ENCODE peak calls at places on chromosomes 5 and 9, in seven cellular contexts. One of them, this sample, is unnamed.

GRCh38 chr9:136438909-136439549 is 616 bp downstream of the INPP5E start:
- DNase-seq in psoas muscle: no peak
- DNase-seq in astrocyte of the spinal cord: peak; percentile 21
- DNase-seq in adrenal gland: no peak
- DNase-seq in nephron progenitor cell: peak; percentile 56
- DNase-seq in tibial nerve: no peak
- DNase-seq in brain microvascular endothelial cell: peak; percentile 14
- DNase-seq in this sample: no peak

GRCh38 chr5:83145241-83145640 is 67.9 kb downstream of the XRCC4 start:
- DNase-seq in psoas muscle: no peak
- DNase-seq in astrocyte of the spinal cord: no peak
- DNase-seq in adrenal gland: no peak
- DNase-seq in nephron progenitor cell: no peak
- DNase-seq in tibial nerve: no peak
- DNase-seq in brain microvascular endothelial cell: no peak
- DNase-seq in this sample: no peak

GRCh38 chr9:115133649-115134048 is 15.7 kb upstream of the TNC start:
- DNase-seq in psoas muscle: no peak
- DNase-seq in astrocyte of the spinal cord: peak; percentile 75
- DNase-seq in adrenal gland: no peak
- DNase-seq in nephron progenitor cell: no peak
- DNase-seq in tibial nerve: no peak
- DNase-seq in brain microvascular endothelial cell: peak; percentile 63
- DNase-seq in this sample: no peak

GRCh38 chr5:149228610-149229297 is 42.9 kb upstream of the AFAP1L1 start:
- DNase-seq in psoas muscle: no peak
- DNase-seq in astrocyte of the spinal cord: peak; percentile 88
- DNase-seq in adrenal gland: peak; percentile 75
- DNase-seq in nephron progenitor cell: no peak
- DNase-seq in tibial nerve: no peak
- DNase-seq in brain microvascular endothelial cell: peak; percentile 67
- DNase-seq in this sample: no peak

GRCh38 chr5:53994148-53994547 is 316.2 kb downstream of the ARL15 start:
- DNase-seq in psoas muscle: no peak
- DNase-seq in astrocyte of the spinal cord: peak; percentile 57
- DNase-seq in adrenal gland: no peak
- DNase-seq in nephron progenitor cell: no peak
- DNase-seq in tibial nerve: no peak
- DNase-seq in brain microvascular endothelial cell: no peak
- DNase-seq in this sample: peak; percentile 14

GRCh38 chr9:72883867-72884266 is 69.0 kb downstream of the ALDH1A1 start:
- DNase-seq in psoas muscle: no peak
- DNase-seq in astrocyte of the spinal cord: no peak
- DNase-seq in adrenal gland: no peak
- DNase-seq in nephron progenitor cell: no peak
- DNase-seq in tibial nerve: no peak
- DNase-seq in brain microvascular endothelial cell: no peak
- DNase-seq in this sample: no peak

GRCh38 chr5:87002485-87002884 is 265.2 kb upstream of the RASA1 start:
- DNase-seq in psoas muscle: no peak
- DNase-seq in astrocyte of the spinal cord: no peak
- DNase-seq in adrenal gland: no peak
- DNase-seq in nephron progenitor cell: no peak
- DNase-seq in tibial nerve: no peak
- DNase-seq in brain microvascular endothelial cell: peak; percentile 31
- DNase-seq in this sample: peak; percentile 94

GRCh38 chr9:127067603-127068220 is 54.7 kb downstream of the ANGPTL2 start:
- DNase-seq in psoas muscle: no peak
- DNase-seq in astrocyte of the spinal cord: no peak
- DNase-seq in adrenal gland: no peak
- DNase-seq in nephron progenitor cell: no peak
- DNase-seq in tibial nerve: no peak
- DNase-seq in brain microvascular endothelial cell: no peak
- DNase-seq in this sample: no peak

GRCh38 chr9:129887210-129888084 is 52.2 kb downstream of the USP20 start:
- DNase-seq in psoas muscle: no peak
- DNase-seq in astrocyte of the spinal cord: peak; percentile 52
- DNase-seq in adrenal gland: no peak
- DNase-seq in nephron progenitor cell: no peak
- DNase-seq in tibial nerve: no peak
- DNase-seq in brain microvascular endothelial cell: peak; percentile 73
- DNase-seq in this sample: no peak

GRCh38 chr9:117768740-117769400 is 64.7 kb downstream of the TLR4 start:
- DNase-seq in psoas muscle: no peak
- DNase-seq in astrocyte of the spinal cord: no peak
- DNase-seq in adrenal gland: no peak
- DNase-seq in nephron progenitor cell: no peak
- DNase-seq in tibial nerve: no peak
- DNase-seq in brain microvascular endothelial cell: no peak
- DNase-seq in this sample: no peak

GRCh38 chr5:8601831-8602354 is 732.9 kb downstream of the MTRR start:
- DNase-seq in psoas muscle: no peak
- DNase-seq in astrocyte of the spinal cord: no peak
- DNase-seq in adrenal gland: no peak
- DNase-seq in nephron progenitor cell: no peak
- DNase-seq in tibial nerve: no peak
- DNase-seq in brain microvascular endothelial cell: peak; percentile 36
- DNase-seq in this sample: no peak

GRCh38 chr5:87027570-87027969 is 240.1 kb upstream of the RASA1 start:
- DNase-seq in psoas muscle: no peak
- DNase-seq in astrocyte of the spinal cord: no peak
- DNase-seq in adrenal gland: no peak
- DNase-seq in nephron progenitor cell: no peak
- DNase-seq in tibial nerve: no peak
- DNase-seq in brain microvascular endothelial cell: no peak
- DNase-seq in this sample: no peak

GRCh38 chr9:116870566-116870965 is 183.5 kb downstream of the TRIM32 start:
- DNase-seq in psoas muscle: no peak
- DNase-seq in astrocyte of the spinal cord: no peak
- DNase-seq in adrenal gland: no peak
- DNase-seq in nephron progenitor cell: no peak
- DNase-seq in tibial nerve: no peak
- DNase-seq in brain microvascular endothelial cell: no peak
- DNase-seq in this sample: no peak

GRCh38 chr5:147821791-147822190 is 9.7 kb downstream of the SPINK1 start:
- DNase-seq in psoas muscle: no peak
- DNase-seq in astrocyte of the spinal cord: no peak
- DNase-seq in adrenal gland: no peak
- DNase-seq in nephron progenitor cell: no peak
- DNase-seq in tibial nerve: no peak
- DNase-seq in brain microvascular endothelial cell: no peak
- DNase-seq in this sample: no peak

GRCh38 chr5:148090780-148091221 is 27.0 kb downstream of the SPINK5 start:
- DNase-seq in psoas muscle: no peak
- DNase-seq in astrocyte of the spinal cord: no peak
- DNase-seq in adrenal gland: no peak
- DNase-seq in nephron progenitor cell: no peak
- DNase-seq in tibial nerve: no peak
- DNase-seq in brain microvascular endothelial cell: no peak
- DNase-seq in this sample: peak; percentile 31

GRCh38 chr9:93098236-93098946 is 2.4 kb downstream of the CARD19 start:
- DNase-seq in psoas muscle: peak; percentile 94
- DNase-seq in astrocyte of the spinal cord: peak; percentile 98
- DNase-seq in adrenal gland: peak; percentile 96
- DNase-seq in nephron progenitor cell: no peak
- DNase-seq in tibial nerve: peak; percentile 65
- DNase-seq in brain microvascular endothelial cell: peak; percentile 94
- DNase-seq in this sample: peak; percentile 93

GRCh38 chr9:7094052-7094451 is 336.3 kb downstream of the KDM4C start:
- DNase-seq in psoas muscle: no peak
- DNase-seq in astrocyte of the spinal cord: peak; percentile 24
- DNase-seq in adrenal gland: no peak
- DNase-seq in nephron progenitor cell: no peak
- DNase-seq in tibial nerve: no peak
- DNase-seq in brain microvascular endothelial cell: peak; percentile 33
- DNase-seq in this sample: no peak

GRCh38 chr9:110213413-110214044 is 5.6 kb upstream of the C9orf152 start:
- DNase-seq in psoas muscle: no peak
- DNase-seq in astrocyte of the spinal cord: no peak
- DNase-seq in adrenal gland: no peak
- DNase-seq in nephron progenitor cell: no peak
- DNase-seq in tibial nerve: no peak
- DNase-seq in brain microvascular endothelial cell: no peak
- DNase-seq in this sample: no peak

GRCh38 chr5:88674262-88675158 is 208.5 kb downstream of the MEF2C start:
- DNase-seq in psoas muscle: no peak
- DNase-seq in astrocyte of the spinal cord: peak; percentile 75
- DNase-seq in adrenal gland: peak; percentile 66
- DNase-seq in nephron progenitor cell: peak; percentile 62
- DNase-seq in tibial nerve: no peak
- DNase-seq in brain microvascular endothelial cell: no peak
- DNase-seq in this sample: no peak

GRCh38 chr9:84857224-84857623 is 187.7 kb downstream of the NTRK2 start:
- DNase-seq in psoas muscle: no peak
- DNase-seq in astrocyte of the spinal cord: no peak
- DNase-seq in adrenal gland: no peak
- DNase-seq in nephron progenitor cell: no peak
- DNase-seq in tibial nerve: no peak
- DNase-seq in brain microvascular endothelial cell: no peak
- DNase-seq in this sample: no peak

GRCh38 chr9:105246656-105247162 is 2.3 kb downstream of the SLC44A1 start:
- DNase-seq in psoas muscle: no peak
- DNase-seq in astrocyte of the spinal cord: no peak
- DNase-seq in adrenal gland: no peak
- DNase-seq in nephron progenitor cell: no peak
- DNase-seq in tibial nerve: no peak
- DNase-seq in brain microvascular endothelial cell: no peak
- DNase-seq in this sample: no peak

GRCh38 chr9:105245720-105246161 is 1.3 kb downstream of the SLC44A1 start:
- DNase-seq in psoas muscle: no peak
- DNase-seq in astrocyte of the spinal cord: no peak
- DNase-seq in adrenal gland: no peak
- DNase-seq in nephron progenitor cell: no peak
- DNase-seq in tibial nerve: no peak
- DNase-seq in brain microvascular endothelial cell: no peak
- DNase-seq in this sample: no peak

GRCh38 chr9:105244274-105244995 is at the start of gene SLC44A1:
- DNase-seq in psoas muscle: peak; percentile 99
- DNase-seq in astrocyte of the spinal cord: peak; percentile 97
- DNase-seq in adrenal gland: peak; percentile 97
- DNase-seq in nephron progenitor cell: peak; percentile 94
- DNase-seq in tibial nerve: peak; percentile 95
- DNase-seq in brain microvascular endothelial cell: peak; percentile 89
- DNase-seq in this sample: peak; percentile 74

GRCh38 chr9:105243935-105244273 is 547 bp upstream of the SLC44A1 start:
- DNase-seq in psoas muscle: no peak
- DNase-seq in astrocyte of the spinal cord: no peak
- DNase-seq in adrenal gland: no peak
- DNase-seq in nephron progenitor cell: no peak
- DNase-seq in tibial nerve: no peak
- DNase-seq in brain microvascular endothelial cell: no peak
- DNase-seq in this sample: no peak

DNA sequence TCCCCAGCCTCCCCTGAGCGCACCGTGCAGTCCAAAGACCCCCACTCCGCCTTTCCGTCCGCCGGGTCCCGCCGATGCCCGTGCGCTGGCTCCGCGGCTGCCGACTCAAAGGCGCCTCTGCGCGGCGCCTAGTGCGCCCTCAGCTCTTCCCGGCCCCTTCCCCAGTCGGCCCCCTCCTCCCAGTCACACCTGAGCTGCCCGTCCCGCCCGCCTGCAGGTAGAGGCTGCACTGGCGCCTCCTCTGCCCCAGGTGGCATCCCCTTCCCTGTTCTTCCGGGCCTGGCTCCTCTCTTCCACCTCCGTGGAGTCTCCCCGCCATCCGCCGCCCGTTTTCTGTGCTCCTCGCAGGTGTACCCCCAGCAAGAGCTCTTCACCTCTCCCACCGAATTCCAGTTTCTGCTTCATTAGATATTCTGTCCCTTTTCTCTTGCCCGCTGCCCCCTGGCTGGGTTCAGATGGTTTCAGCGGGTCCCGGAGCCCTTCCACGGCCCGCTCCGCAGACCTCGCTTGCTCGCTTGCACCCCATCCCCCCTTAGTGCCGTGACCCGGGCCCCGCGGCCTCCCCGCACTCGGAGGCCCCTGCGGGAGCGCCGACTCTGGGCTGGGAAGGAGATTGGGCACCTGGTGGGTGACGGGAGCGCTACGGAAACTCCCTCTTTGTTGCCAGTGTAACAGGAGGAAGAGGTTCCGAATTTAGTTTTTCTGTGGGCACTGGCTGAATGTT is 707 bp downstream of the SLC44A1 start:
- DNase-seq in psoas muscle: peak; percentile 43
- DNase-seq in astrocyte of the spinal cord: no peak
- DNase-seq in adrenal gland: peak; percentile 62
- DNase-seq in nephron progenitor cell: peak; percentile 56
- DNase-seq in tibial nerve: no peak
- DNase-seq in brain microvascular endothelial cell: no peak
- DNase-seq in this sample: no peak
- TF ChIP-seq CTCF in psoas muscle: no peak
- TF ChIP-seq CTCF in astrocyte of the spinal cord: peak; percentile 23
- TF ChIP-seq CTCF in adrenal gland: peak; percentile 15
- TF ChIP-seq CTCF in nephron progenitor cell: no peak
- TF ChIP-seq CTCF in tibial nerve: no peak
- TF ChIP-seq CTCF in brain microvascular endothelial cell: peak; percentile 26
- TF ChIP-seq CTCF in this sample: no peak

GRCh38 chr5:176361437-176362097 is at the start of gene KIAA1191:
- DNase-seq in psoas muscle: peak; percentile 96
- DNase-seq in astrocyte of the spinal cord: peak; percentile 89
- DNase-seq in adrenal gland: peak; percentile 93
- DNase-seq in nephron progenitor cell: peak; percentile 92
- DNase-seq in tibial nerve: peak; percentile 86
- DNase-seq in brain microvascular endothelial cell: peak; percentile 94
- DNase-seq in this sample: peak; percentile 60
- TF ChIP-seq CTCF in psoas muscle: no peak
- TF ChIP-seq CTCF in astrocyte of the spinal cord: peak; percentile 25
- TF ChIP-seq CTCF in adrenal gland: no peak
- TF ChIP-seq CTCF in nephron progenitor cell: no peak
- TF ChIP-seq CTCF in tibial nerve: peak; percentile 12
- TF ChIP-seq CTCF in brain microvascular endothelial cell: peak; percentile 36
- TF ChIP-seq CTCF in this sample: peak; percentile 15

DNA sequence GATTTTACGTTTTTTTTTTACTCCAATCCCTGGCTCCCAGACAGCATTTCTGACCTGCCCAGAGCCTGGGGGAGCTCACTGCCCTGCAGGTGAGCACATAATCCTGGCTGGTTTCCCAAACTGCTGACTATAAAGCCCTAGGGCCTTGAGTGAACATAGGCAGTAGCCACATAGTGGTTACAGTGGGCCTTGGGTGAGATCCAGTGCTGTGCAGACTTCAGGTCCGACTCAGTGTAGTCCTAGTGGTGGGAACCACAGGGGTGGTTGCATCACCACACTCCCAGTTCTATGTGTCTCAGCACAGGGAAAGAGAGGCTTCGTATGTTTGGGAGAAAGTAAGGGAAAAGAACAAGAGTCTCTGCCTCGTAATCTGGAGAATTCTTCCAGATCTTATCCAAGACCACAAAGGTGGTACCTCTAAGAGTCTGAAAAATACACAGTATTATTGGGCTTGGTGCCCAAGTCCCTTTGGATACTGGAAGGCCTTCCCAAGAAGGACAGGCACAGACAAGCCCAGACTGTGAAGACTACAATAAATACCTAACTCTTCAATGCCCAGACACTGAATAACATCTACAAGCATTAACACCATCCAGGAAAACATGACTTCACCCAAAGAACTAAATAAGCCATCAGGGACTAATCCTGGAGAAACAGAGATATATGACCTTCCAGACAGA is 89.4 kb downstream of the TSSK1B start:
- DNase-seq in psoas muscle: no peak
- DNase-seq in astrocyte of the spinal cord: peak; percentile 86
- DNase-seq in adrenal gland: no peak
- DNase-seq in nephron progenitor cell: no peak
- DNase-seq in tibial nerve: no peak
- DNase-seq in brain microvascular endothelial cell: no peak
- DNase-seq in this sample: peak; percentile 12
- TF ChIP-seq CTCF in psoas muscle: no peak
- TF ChIP-seq CTCF in astrocyte of the spinal cord: peak; percentile 3
- TF ChIP-seq CTCF in adrenal gland: no peak
- TF ChIP-seq CTCF in nephron progenitor cell: no peak
- TF ChIP-seq CTCF in tibial nerve: no peak
- TF ChIP-seq CTCF in brain microvascular endothelial cell: peak; percentile 42
- TF ChIP-seq CTCF in this sample: no peak

GRCh38 chr5:174454464-174454863 is 269.9 kb upstream of the MSX2 start:
- DNase-seq in psoas muscle: no peak
- DNase-seq in astrocyte of the spinal cord: no peak
- DNase-seq in adrenal gland: no peak
- DNase-seq in nephron progenitor cell: no peak
- DNase-seq in tibial nerve: no peak
- DNase-seq in brain microvascular endothelial cell: no peak
- DNase-seq in this sample: no peak
- TF ChIP-seq CTCF in psoas muscle: no peak
- TF ChIP-seq CTCF in astrocyte of the spinal cord: no peak
- TF ChIP-seq CTCF in adrenal gland: no peak
- TF ChIP-seq CTCF in nephron progenitor cell: no peak
- TF ChIP-seq CTCF in tibial nerve: no peak
- TF ChIP-seq CTCF in brain microvascular endothelial cell: no peak
- TF ChIP-seq CTCF in this sample: no peak

This sample was measured in retinal pigment epithelial cell.